ENCODE peak calls at places on chromosomes 4 and X, in four cellular contexts. R, I, W and Q are unnamed samples.

GRCh38 chrX:24231169-24231568 is 81.6 kb downstream of the ZFX start:
- DNase-seq in R (peak), I (no peak), W (no peak), Q (no peak)

GRCh38 chrX:139875831-139876230 is 57.0 kb downstream of the ATP11C start:
- DNase-seq in R (no peak), I (no peak), W (no peak), Q (no peak)

GRCh38 chr4:8472689-8473197 is 32.2 kb downstream of the TRMT44 start:
- DNase-seq in R (no peak), I (no peak), W (no peak), Q (no peak)

GRCh38 chr4:152956650-152957436 is 20.7 kb downstream of the FHDC1 start:
- DNase-seq in R (no peak), I (no peak), W (no peak), Q (no peak)

GRCh38 chrX:48540015-48540350 is 469 bp downstream of the TBC1D25 start:
- DNase-seq in R (peak), I (peak), W (no peak), Q (no peak)

GRCh38 chr4:75724867-75725724 is 719 bp downstream of the USO1 start:
- DNase-seq in R (peak), I (peak), W (no peak), Q (peak)

GRCh38 chr4:8690216-8690786 is 97.7 kb downstream of the CPZ start:
- DNase-seq in R (no peak), I (no peak), W (no peak), Q (no peak)

GRCh38 chrX:1316527-1316926 is 20.1 kb upstream of the IL3RA start:
- DNase-seq in R (no peak), I (no peak), W (no peak), Q (no peak)

GRCh38 chrX:81728622-81729021 is 526.7 kb downstream of the SH3BGRL start:
- DNase-seq in R (no peak), I (no peak), W (no peak), Q (no peak)

GRCh38 chrX:40260123-40260751 is 162.5 kb upstream of the BCOR start:
- DNase-seq in R (no peak), I (no peak), W (no peak), Q (no peak)

GRCh38 chr4:74499986-74500781 is 55.2 kb downstream of the AREG start:
- DNase-seq in R (no peak), I (no peak), W (no peak), Q (no peak)

GRCh38 chr4:47839259-47839658 is 1.4 kb upstream of the CORIN start:
- DNase-seq in R (no peak), I (no peak), W (no peak), Q (peak)

GRCh38 chr4:144709159-144709558 is 63.2 kb downstream of the HHIP start:
- DNase-seq in R (no peak), I (no peak), W (no peak), Q (no peak)

GRCh38 chrX:39772057-39772832 is 325.5 kb downstream of the BCOR start:
- DNase-seq in R (peak), I (no peak), W (peak), Q (no peak)

GRCh38 chr4:108336076-108336475 is 167.3 kb upstream of the LEF1 start:
- DNase-seq in R (no peak), I (no peak), W (no peak), Q (no peak)

GRCh38 chr4:165922747-165923146 is 49.7 kb downstream of the TLL1 start:
- DNase-seq in R (no peak), I (no peak), W (no peak), Q (no peak)

GRCh38 chrX:1450381-1451161 is 2.1 kb downstream of the ASMTL start:
- DNase-seq in R (no peak), I (no peak), W (no peak), Q (no peak)

GRCh38 chr4:78040431-78040830 is 16.7 kb upstream of the FRAS1 start:
- DNase-seq in R (no peak), I (no peak), W (no peak), Q (no peak)

GRCh38 chr4:61520688-61521160 is 320.6 kb downstream of the ADGRL3 start:
- DNase-seq in R (no peak), I (no peak), W (no peak), Q (no peak)

GRCh38 chr4:25677943-25678342 is 22.3 kb downstream of the SLC34A2 start:
- DNase-seq in R (no peak), I (no peak), W (no peak), Q (no peak)

GRCh38 chrX:111652719-111653118 is 28.3 kb upstream of the ALG13 start:
- DNase-seq in R (no peak), I (peak), W (no peak), Q (no peak)

GRCh38 chr4:125325733-125326132 is 11.0 kb downstream of the FAT4 start:
- DNase-seq in R (no peak), I (no peak), W (no peak), Q (no peak)

GRCh38 chrX:76148011-76148665 is 24.7 kb upstream of the PBDC1 start:
- DNase-seq in R (no peak), I (no peak), W (no peak), Q (peak)

GRCh38 chr4:169412046-169412445 is 141.3 kb upstream of the SH3RF1 start:
- DNase-seq in R (no peak), I (no peak), W (no peak), Q (no peak)

GRCh38 chr4:109406337-109406931 is 27.2 kb upstream of the SEC24B start:
- DNase-seq in R (peak), I (peak), W (no peak), Q (no peak)

GRCh38 chr4:54937501-54937900 is 187.9 kb downstream of the KDR start:
- DNase-seq in R (no peak), I (no peak), W (no peak), Q (no peak)

GRCh38 chr4:38015886-38016515 is 55.8 kb downstream of the PTTG2 start:
- DNase-seq in R (no peak), I (no peak), W (no peak), Q (no peak)

GRCh38 chr4:124938836-124939235 is 226.3 kb upstream of the ANKRD50 start:
- DNase-seq in R (no peak), I (no peak), W (no peak), Q (no peak)

GRCh38 chrX:97310373-97310772 is 426.7 kb downstream of the RPA4 start:
- DNase-seq in R (no peak), I (no peak), W (peak), Q (no peak)

GRCh38 chr4:110442309-110442708 is 33.6 kb upstream of the ENPEP start:
- DNase-seq in R (no peak), I (no peak), W (no peak), Q (no peak)

GRCh38 chr4:75235359-75235951 is 278.7 kb downstream of the RCHY1 start:
- DNase-seq in R (no peak), I (no peak), W (no peak), Q (peak)

GRCh38 chrX:71989768-71990167 is 79.1 kb downstream of the NHSL2 start:
- DNase-seq in R (no peak), I (no peak), W (no peak), Q (no peak)

GRCh38 chr4:92101609-92102231 is 202.0 kb upstream of the GRID2 start:
- DNase-seq in R (no peak), I (no peak), W (no peak), Q (no peak)

GRCh38 chr4:44279469-44279868 is 169.1 kb downstream of the KCTD8 start:
- DNase-seq in R (no peak), I (no peak), W (no peak), Q (no peak)

GRCh38 chr4:24260922-24261581 is 323.3 kb downstream of the DHX15 start:
- DNase-seq in R (no peak), I (no peak), W (no peak), Q (no peak)
- TF ChIP-seq CHD2 in R (no peak), I (no peak), W (no peak), Q (no peak)

DNA sequence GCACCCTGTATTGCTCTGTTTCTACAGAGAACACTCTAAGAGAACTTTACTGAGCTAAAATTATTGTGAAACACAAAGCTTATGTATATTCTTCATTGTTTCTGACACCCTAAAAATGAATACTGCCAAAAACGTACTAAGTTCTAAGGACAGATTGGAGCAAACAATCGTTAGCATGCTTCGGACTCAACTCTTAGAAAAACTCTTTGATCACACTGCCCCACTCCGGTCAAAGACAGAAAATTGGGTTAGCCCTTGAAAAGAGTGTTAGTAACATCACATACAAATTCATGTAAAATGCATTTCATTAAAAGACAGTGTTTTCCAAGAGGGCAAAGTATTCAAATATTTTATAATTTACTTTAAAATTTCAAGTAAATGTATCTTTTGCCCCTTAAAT is 177.4 kb downstream of the DCHS2 start:
- DNase-seq in R (no peak), I (no peak), W (no peak), Q (no peak)
- TF ChIP-seq NRF1 in R (no peak), I (no peak), W (no peak), Q (no peak)

GRCh38 chrX:130246084-130246483 is 22.6 kb downstream of the ZNF280C start:
- DNase-seq in R (no peak), I (no peak), W (no peak), Q (no peak)

GRCh38 chrX:130247996-130248395 is 20.7 kb downstream of the ZNF280C start:
- DNase-seq in R (no peak), I (no peak), W (no peak), Q (no peak)

GRCh38 chrX:130245441-130245840 is 23.3 kb downstream of the ZNF280C start:
- DNase-seq in R (no peak), I (no peak), W (no peak), Q (no peak)
- TF ChIP-seq CHD2 in R (no peak), I (no peak), W (no peak), Q (no peak)

GRCh38 chrX:12308420-12308819 is 170.1 kb downstream of the FRMPD4 start:
- DNase-seq in R (no peak), I (no peak), W (no peak), Q (no peak)
- TF ChIP-seq NRF1 in R (no peak), I (no peak), W (no peak), Q (no peak)

GRCh38 chr4:13368262-13368661 is 115.9 kb downstream of the RAB28 start:
- DNase-seq in R (peak), I (no peak), W (no peak), Q (no peak)
- TF ChIP-seq CHD2 in R (no peak), I (no peak), W (no peak), Q (no peak)

DNA sequence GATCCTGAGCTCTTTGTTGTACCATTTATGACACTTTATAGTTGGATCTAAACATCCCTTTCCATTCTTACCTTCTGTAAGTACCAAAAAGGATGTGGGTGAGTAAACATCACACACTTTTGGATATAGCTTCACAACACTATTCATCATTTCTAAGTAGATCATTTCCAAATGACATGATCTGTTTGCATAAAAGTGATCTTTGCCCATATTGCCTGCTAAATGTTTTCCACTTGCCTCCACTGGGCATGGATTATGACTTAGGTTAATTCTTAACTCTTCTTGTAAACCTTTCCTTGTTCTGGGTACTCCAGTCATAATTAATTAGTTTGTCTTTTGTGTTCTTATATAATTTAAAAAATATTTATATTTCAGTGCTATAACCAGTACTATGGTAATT is 244.9 kb upstream of the AGA start:
- DNase-seq in R (no peak), I (no peak), W (no peak), Q (no peak)
- TF ChIP-seq NRF1 in R (no peak), I (no peak), W (no peak), Q (no peak)

GRCh38 chrX:29113221-29113620 is 526.0 kb downstream of the IL1RAPL1 start:
- DNase-seq in R (no peak), I (no peak), W (no peak), Q (no peak)
- TF ChIP-seq CHD2 in R (no peak), I (no peak), W (no peak), Q (no peak)

DNA sequence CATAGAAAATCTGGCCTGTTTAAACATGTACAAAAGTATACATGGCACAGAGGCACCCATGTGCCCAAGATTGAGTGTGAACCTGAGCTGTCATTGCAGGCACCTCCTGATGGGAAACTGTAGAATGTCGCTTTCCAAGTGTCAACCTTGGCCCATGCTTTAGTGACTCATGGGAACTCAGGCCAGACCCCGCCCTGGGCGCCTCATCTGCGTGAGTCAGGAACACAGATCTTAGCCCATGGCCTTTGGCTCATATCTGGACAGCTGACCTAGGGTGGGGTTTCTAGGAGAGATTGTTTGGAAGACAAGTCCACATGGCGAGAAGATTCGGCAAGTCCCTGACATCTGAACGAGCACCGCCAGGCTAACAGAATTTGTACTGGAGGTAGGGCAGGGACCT is 50.0 kb downstream of the CYTL1 start:
- DNase-seq in R (no peak), I (no peak), W (no peak), Q (no peak)
- TF ChIP-seq NRF1 in R (no peak), I (no peak), W (no peak), Q (no peak)

GRCh38 chr4:4200624-4201023 is 26.1 kb downstream of the OTOP1 start:
- DNase-seq in R (no peak), I (no peak), W (no peak), Q (no peak)
- TF ChIP-seq CHD2 in R (no peak), I (no peak), W (no peak), Q (no peak)

DNA sequence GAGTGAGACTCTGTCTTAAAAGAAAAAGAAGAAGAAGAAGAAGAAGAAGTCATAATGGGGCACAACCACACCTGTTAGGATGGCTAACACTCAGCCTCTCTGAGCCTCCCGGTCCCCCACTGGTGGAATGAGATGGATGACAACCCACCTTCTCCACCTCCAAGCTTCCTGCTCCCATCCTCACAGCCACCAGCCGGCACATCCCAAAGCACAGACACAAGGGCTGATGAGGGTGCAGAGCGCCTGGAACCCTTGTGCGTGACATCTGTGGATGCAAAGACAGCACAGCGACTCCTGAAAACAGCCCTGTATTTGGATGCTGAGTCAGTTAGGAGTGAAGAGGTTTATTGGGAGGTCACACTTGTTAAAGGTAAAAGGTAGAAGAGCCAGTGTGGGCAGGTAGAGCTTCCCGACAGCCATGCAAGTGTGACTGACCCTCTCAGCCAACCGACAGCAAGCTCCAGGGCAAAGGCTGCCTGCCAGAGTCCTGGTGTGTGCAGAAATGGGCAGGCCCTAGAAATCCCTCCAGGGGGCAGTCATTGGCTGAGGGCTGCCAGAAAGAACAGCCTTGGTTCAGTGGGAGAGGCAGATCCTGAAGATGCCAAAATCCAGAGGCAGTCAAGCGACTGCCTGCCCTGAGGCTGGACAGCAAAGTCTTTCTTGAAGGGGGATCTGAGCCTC is 26.6 kb upstream of the MAN2B2 start:
- DNase-seq in R (peak), I (peak), W (peak), Q (no peak)
- TF ChIP-seq NRF1 in R (no peak), I (no peak), W (no peak), Q (no peak)